ENCODE peak calls at places on chromosomes 4 and X, in ten cellular contexts. E, O, Y, R, W, A, Z, J, H and L are unnamed samples.

GRCh38 chrX:136227948-136228584 is 23.1 kb downstream of the MAP7D3 start:
- DNase-seq in E (no peak), O (no peak), Y (no peak), R (no peak), W (no peak), A (no peak), Z (no peak), J (no peak), H (no peak), L (no peak)

GRCh38 chr4:70473691-70474090 is 1.7 kb downstream of the MUC7 start:
- DNase-seq in E (no peak), O (no peak), Y (no peak), R (no peak), W (no peak), A (no peak), Z (no peak), J (no peak), H (no peak), L (no peak)

GRCh38 chr4:76752911-76753494 is 144.9 kb downstream of the SOWAHB start:
- DNase-seq in E (no peak), O (peak), Y (no peak), R (no peak), W (no peak), A (no peak), Z (no peak), J (no peak), H (no peak), L (no peak)

GRCh38 chr4:128517739-128518510 is 230.3 kb upstream of the PGRMC2 start:
- DNase-seq in E (no peak), O (peak), Y (peak), R (peak), W (peak), A (peak), Z (peak), J (peak), H (peak), L (peak)

GRCh38 chr4:163492951-163493504 is 1.5 kb upstream of the TMA16 start:
- DNase-seq in E (no peak), O (no peak), Y (no peak), R (no peak), W (peak), A (no peak), Z (no peak), J (no peak), H (no peak), L (no peak)

GRCh38 chr4:168521736-168522135 is 24.9 kb downstream of the PALLD start:
- DNase-seq in E (no peak), O (no peak), Y (no peak), R (no peak), W (no peak), A (no peak), Z (no peak), J (no peak), H (no peak), L (no peak)

GRCh38 chr4:48688953-48689352 is 91.1 kb downstream of the FRYL start:
- DNase-seq in E (no peak), O (no peak), Y (no peak), R (no peak), W (no peak), A (no peak), Z (no peak), J (no peak), H (no peak), L (no peak)

GRCh38 chr4:118337954-118338353 is 14.8 kb downstream of the PRSS12 start:
- DNase-seq in E (no peak), O (no peak), Y (no peak), R (no peak), W (no peak), A (no peak), Z (no peak), J (no peak), H (no peak), L (no peak)

GRCh38 chrX:72048515-72049455 is 82.9 kb downstream of the RTL5 start:
- DNase-seq in E (no peak), O (peak), Y (no peak), R (no peak), W (no peak), A (no peak), Z (peak), J (peak), H (no peak), L (no peak)

GRCh38 chr4:169062861-169063197 is 52.8 kb upstream of the CBR4 start:
- DNase-seq in E (no peak), O (no peak), Y (no peak), R (peak), W (no peak), A (peak), Z (no peak), J (no peak), H (no peak), L (no peak)

GRCh38 chr4:7761720-7762119 is 177.9 kb downstream of the AFAP1 start:
- DNase-seq in E (peak), O (peak), Y (peak), R (peak), W (peak), A (peak), Z (peak), J (peak), H (no peak), L (peak)

GRCh38 chr4:65340382-65341109 is 329.7 kb downstream of the EPHA5 start:
- DNase-seq in E (no peak), O (no peak), Y (no peak), R (no peak), W (no peak), A (no peak), Z (no peak), J (no peak), H (no peak), L (no peak)

GRCh38 chr4:169940460-169940859 is 85.7 kb downstream of the MFAP3L start:
- DNase-seq in E (peak), O (peak), Y (no peak), R (no peak), W (no peak), A (no peak), Z (no peak), J (no peak), H (no peak), L (no peak)

GRCh38 chr4:139552908-139553307 is 3.1 kb downstream of the SETD7 start:
- DNase-seq in E (no peak), O (no peak), Y (peak), R (no peak), W (no peak), A (no peak), Z (no peak), J (no peak), H (no peak), L (peak)

GRCh38 chr4:71541541-71541940 is 202.7 kb downstream of the SLC4A4 start:
- DNase-seq in E (no peak), O (no peak), Y (no peak), R (no peak), W (no peak), A (no peak), Z (no peak), J (no peak), H (no peak), L (no peak)

GRCh38 chr4:121070274-121070673 is 2.1 kb downstream of the NDNF start:
- DNase-seq in E (peak), O (no peak), Y (no peak), R (no peak), W (no peak), A (peak), Z (peak), J (peak), H (no peak), L (no peak)

GRCh38 chrX:11193035-11193469 is 81.9 kb downstream of the HCCS start:
- DNase-seq in E (no peak), O (no peak), Y (no peak), R (no peak), W (no peak), A (no peak), Z (no peak), J (no peak), H (no peak), L (no peak)

GRCh38 chr4:1279253-1279652 is 10.4 kb upstream of the MAEA start:
- DNase-seq in E (no peak), O (no peak), Y (no peak), R (no peak), W (no peak), A (no peak), Z (no peak), J (no peak), H (no peak), L (no peak)

GRCh38 chrX:72100051-72100755 is 31.5 kb downstream of the RTL5 start:
- DNase-seq in E (no peak), O (no peak), Y (no peak), R (no peak), W (no peak), A (no peak), Z (no peak), J (no peak), H (no peak), L (no peak)

GRCh38 chr4:8039290-8039689 is 99.6 kb upstream of the AFAP1 start:
- DNase-seq in E (no peak), O (peak), Y (no peak), R (no peak), W (no peak), A (no peak), Z (no peak), J (peak), H (no peak), L (no peak)

GRCh38 chr4:182578402-182578801 is 335.2 kb downstream of the TENM3 start:
- DNase-seq in E (no peak), O (no peak), Y (no peak), R (no peak), W (no peak), A (no peak), Z (no peak), J (no peak), H (no peak), L (peak)

GRCh38 chr4:88803600-88804096 is 106.0 kb upstream of the NAP1L5 start:
- DNase-seq in E (no peak), O (no peak), Y (peak), R (no peak), W (no peak), A (peak), Z (peak), J (peak), H (peak), L (peak)

GRCh38 chr4:54657556-54658313 is at the start of gene KIT:
- DNase-seq in E (peak), O (peak), Y (no peak), R (no peak), W (peak), A (peak), Z (peak), J (peak), H (no peak), L (peak)

GRCh38 chr4:153142700-153143438 is 61.4 kb upstream of the TRIM2 start:
- DNase-seq in E (peak), O (peak), Y (peak), R (peak), W (peak), A (peak), Z (peak), J (peak), H (no peak), L (peak)

DNA sequence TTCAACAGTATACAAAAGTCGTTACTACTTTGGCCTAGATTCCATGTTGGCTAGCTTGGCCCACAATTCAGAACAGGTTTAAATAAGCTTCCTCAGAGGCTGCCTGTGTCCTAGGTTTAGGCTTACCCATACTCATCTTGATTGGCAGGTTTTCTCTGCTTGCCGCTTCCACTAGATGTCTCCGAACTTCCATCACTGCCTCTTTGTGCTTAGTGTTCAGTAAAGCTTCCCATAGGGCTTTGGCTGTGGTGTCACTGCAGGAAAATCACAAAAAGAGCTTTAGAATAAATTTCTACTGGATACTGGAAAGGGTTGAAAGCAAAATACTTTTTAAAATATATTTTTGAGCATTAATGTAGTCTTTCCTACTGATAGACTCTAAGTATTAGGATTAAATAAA is 52.4 kb downstream of the SCFD2 start:
- DNase-seq in E (no peak), O (peak), Y (no peak), R (peak), W (peak), A (no peak), Z (no peak), J (no peak), H (no peak), L (no peak)
- TF ChIP-seq CTCF in E (peak), O (peak), Y (no peak), R (peak), W (peak), A (no peak), Z (no peak), J (no peak), H (no peak), L (no peak)

GRCh38 chrX:7071390-7071789 is 76.1 kb upstream of the STS start:
- DNase-seq in E (no peak), O (no peak), Y (no peak), R (no peak), W (no peak), A (no peak), Z (no peak), J (no peak), H (no peak), L (no peak)
- TF ChIP-seq EP300 in E (no peak), O (no peak), Y (no peak), R (no peak), W (no peak), A (no peak), Z (no peak), J (no peak), H (no peak), L (no peak)

DNA sequence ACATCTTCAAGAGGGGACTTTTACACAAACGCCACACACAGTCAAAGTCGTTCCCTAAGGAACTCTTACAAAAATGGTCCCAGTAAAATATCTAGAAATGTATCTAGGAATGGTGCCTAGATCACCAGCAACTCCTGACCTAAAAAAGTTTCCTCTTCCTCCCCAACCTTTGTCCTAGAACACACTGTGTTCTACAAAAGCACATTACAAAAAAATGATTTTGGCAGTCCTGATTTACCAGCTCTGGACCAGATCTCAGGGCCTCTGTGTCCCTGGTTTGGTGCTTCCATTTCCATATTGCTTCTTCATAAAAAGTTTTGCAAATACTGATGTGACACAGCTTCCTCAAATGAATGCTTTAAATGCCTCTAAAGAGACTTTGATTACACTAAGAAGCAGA is 55.0 kb downstream of the LNX1 start:
- DNase-seq in E (no peak), O (no peak), Y (no peak), R (no peak), W (no peak), A (no peak), Z (no peak), J (no peak), H (no peak), L (no peak)
- TF ChIP-seq CTCF in E (no peak), O (no peak), Y (no peak), R (no peak), W (no peak), A (no peak), Z (no peak), J (no peak), H (no peak), L (no peak)

GRCh38 chr4:105683038-105683437 is 25.5 kb downstream of the INTS12 start:
- DNase-seq in E (no peak), O (no peak), Y (no peak), R (no peak), W (no peak), A (no peak), Z (no peak), J (peak), H (no peak), L (peak)
- TF ChIP-seq EP300 in E (no peak), O (no peak), Y (no peak), R (no peak), W (no peak), A (no peak), Z (no peak), J (no peak), H (no peak), L (peak)

GRCh38 chrX:104482757-104483156 is 83.2 kb upstream of the IL1RAPL2 start:
- DNase-seq in E (no peak), O (no peak), Y (no peak), R (no peak), W (no peak), A (no peak), Z (no peak), J (no peak), H (no peak), L (no peak)
- TF ChIP-seq CTCF in E (peak), O (peak), Y (peak), R (no peak), W (no peak), A (no peak), Z (no peak), J (no peak), H (no peak), L (no peak)

DNA sequence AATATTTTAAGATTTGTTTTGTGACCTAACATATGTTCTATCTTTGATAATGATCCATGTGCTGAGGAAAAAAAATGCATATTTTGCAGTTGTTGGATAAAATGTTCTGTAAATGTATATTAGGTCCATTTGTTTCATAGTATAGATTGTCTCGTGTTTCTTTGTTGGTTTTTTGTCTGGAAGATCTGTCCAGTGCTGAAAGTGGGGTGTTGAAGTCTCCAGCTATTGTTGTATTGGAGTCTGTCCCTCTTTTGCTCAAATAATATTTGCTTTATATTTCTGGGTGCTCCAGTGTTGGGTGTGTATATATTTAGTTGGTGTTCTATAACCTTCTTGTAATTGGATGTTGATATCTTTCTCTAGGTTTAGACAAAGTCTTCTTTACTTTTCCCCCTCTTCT is 53.2 kb upstream of the FRMPD3 start:
- DNase-seq in E (no peak), O (no peak), Y (no peak), R (no peak), W (no peak), A (no peak), Z (no peak), J (no peak), H (no peak), L (no peak)
- TF ChIP-seq EP300 in E (no peak), O (no peak), Y (no peak), R (no peak), W (no peak), A (no peak), Z (no peak), J (no peak), H (no peak), L (no peak)